ENCODE peak calls at places on chromosomes 7 and 10, in seven cellular contexts. B is IMR-90, Q is foreskin fibroblast, Y is body of pancreas, V is heart left ventricle, A is spleen, D is choroid plexus epithelial cell. W is an unnamed sample.

GRCh38 chr7:42227523-42227922 is 9.5 kb downstream of the GLI3 start:
- DNase-seq in B (no peak), Q (no peak), Y (no peak), V (no peak), A (no peak), D (no peak), W (no peak)

GRCh38 chr7:147584771-147585193 is 1005.8 kb upstream of the C7orf33 start:
- DNase-seq in B (no peak), Q (no peak), Y (no peak), V (no peak), A (no peak), D (no peak), W (no peak)

GRCh38 chr7:88141479-88141878 is 78.4 kb downstream of the SRI start:
- DNase-seq in B (no peak), Q (no peak), Y (no peak), V (no peak), A (no peak), D (no peak), W (no peak)

GRCh38 chr10:16987129-16987670 is 142.4 kb downstream of the CUBN start:
- DNase-seq in B (peak), Q (peak), Y (no peak), V (no peak), A (no peak), D (peak), W (peak)

GRCh38 chr10:99548041-99548530 is 15.3 kb downstream of the NKX2-3 start:
- DNase-seq in B (peak), Q (no peak), Y (no peak), V (no peak), A (no peak), D (peak), W (no peak)

GRCh38 chr10:98272690-98273453 is 4.9 kb upstream of the LOXL4 start:
- DNase-seq in B (no peak), Q (no peak), Y (no peak), V (no peak), A (no peak), D (no peak), W (no peak)

GRCh38 chr7:83178066-83178465 is 15.4 kb upstream of the PCLO start:
- DNase-seq in B (no peak), Q (no peak), Y (no peak), V (no peak), A (no peak), D (peak), W (peak)

GRCh38 chr10:132527338-132528063 is 10.1 kb upstream of the INPP5A start:
- DNase-seq in B (no peak), Q (no peak), Y (no peak), V (peak), A (peak), D (no peak), W (no peak)

GRCh38 chr7:33334349-33334748 is 205.0 kb downstream of the BBS9 start:
- DNase-seq in B (peak), Q (peak), Y (no peak), V (no peak), A (no peak), D (peak), W (peak)

GRCh38 chr10:98610301-98610700 is 163.6 kb upstream of the HPS1 start:
- DNase-seq in B (no peak), Q (no peak), Y (no peak), V (no peak), A (no peak), D (no peak), W (peak)

GRCh38 chr7:85693326-85693725 is 506.5 kb upstream of the SEMA3D start:
- DNase-seq in B (no peak), Q (no peak), Y (no peak), V (no peak), A (no peak), D (no peak), W (no peak)

GRCh38 chr7:1864126-1864940 is 194.3 kb downstream of the ELFN1 start:
- DNase-seq in B (no peak), Q (no peak), Y (no peak), V (no peak), A (no peak), D (no peak), W (no peak)

GRCh38 chr7:100891555-100891954 is 2.0 kb upstream of the UFSP1 start:
- DNase-seq in B (peak), Q (no peak), Y (no peak), V (no peak), A (no peak), D (no peak), W (no peak)

GRCh38 chr10:58963101-58963534 is 213.3 kb upstream of the PHYHIPL start:
- DNase-seq in B (no peak), Q (no peak), Y (peak), V (no peak), A (no peak), D (no peak), W (no peak)

GRCh38 chr10:23493711-23494110 is 54.8 kb downstream of the OTUD1 start:
- DNase-seq in B (no peak), Q (no peak), Y (no peak), V (no peak), A (no peak), D (no peak), W (no peak)

GRCh38 chr10:131885391-131886165 is 15.2 kb upstream of the PPP2R2D start:
- DNase-seq in B (peak), Q (peak), Y (peak), V (peak), A (peak), D (peak), W (peak)

DNA sequence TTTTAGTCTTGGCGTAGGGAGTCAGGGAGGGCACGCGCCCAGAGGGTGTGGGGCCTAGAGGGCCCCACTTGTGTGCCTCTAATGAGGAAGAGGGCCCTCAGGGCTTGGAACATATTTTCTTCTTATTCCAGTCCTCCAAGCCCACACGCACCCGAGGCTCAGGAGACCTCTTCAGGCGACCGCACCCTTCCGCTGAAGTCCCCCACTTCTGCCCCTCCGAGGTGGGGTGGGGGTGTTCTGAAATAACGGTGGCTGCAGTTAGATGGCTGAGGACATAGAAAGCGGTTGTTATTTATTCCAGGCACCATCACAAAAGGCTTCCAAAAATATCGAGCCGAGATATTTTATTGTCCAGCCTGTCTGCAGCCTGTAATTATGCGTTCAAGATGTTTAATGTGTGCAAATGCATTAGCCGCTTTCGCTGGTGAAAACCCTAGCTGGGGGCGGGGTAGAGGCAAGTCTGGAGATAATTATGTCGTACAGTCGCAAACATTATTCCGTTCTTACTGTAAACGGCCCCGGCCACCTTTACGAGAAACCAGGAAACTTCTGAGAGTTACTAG is 12.8 kb upstream of the HOXA13 start:
- DNase-seq in B (no peak), Q (no peak), Y (no peak), V (no peak), A (no peak), D (no peak), W (no peak)
- H3K4me3 ChIP-seq in B (no peak), Q (peak), Y (no peak), V (no peak), A (no peak), D (no peak), W (no peak)

DNA sequence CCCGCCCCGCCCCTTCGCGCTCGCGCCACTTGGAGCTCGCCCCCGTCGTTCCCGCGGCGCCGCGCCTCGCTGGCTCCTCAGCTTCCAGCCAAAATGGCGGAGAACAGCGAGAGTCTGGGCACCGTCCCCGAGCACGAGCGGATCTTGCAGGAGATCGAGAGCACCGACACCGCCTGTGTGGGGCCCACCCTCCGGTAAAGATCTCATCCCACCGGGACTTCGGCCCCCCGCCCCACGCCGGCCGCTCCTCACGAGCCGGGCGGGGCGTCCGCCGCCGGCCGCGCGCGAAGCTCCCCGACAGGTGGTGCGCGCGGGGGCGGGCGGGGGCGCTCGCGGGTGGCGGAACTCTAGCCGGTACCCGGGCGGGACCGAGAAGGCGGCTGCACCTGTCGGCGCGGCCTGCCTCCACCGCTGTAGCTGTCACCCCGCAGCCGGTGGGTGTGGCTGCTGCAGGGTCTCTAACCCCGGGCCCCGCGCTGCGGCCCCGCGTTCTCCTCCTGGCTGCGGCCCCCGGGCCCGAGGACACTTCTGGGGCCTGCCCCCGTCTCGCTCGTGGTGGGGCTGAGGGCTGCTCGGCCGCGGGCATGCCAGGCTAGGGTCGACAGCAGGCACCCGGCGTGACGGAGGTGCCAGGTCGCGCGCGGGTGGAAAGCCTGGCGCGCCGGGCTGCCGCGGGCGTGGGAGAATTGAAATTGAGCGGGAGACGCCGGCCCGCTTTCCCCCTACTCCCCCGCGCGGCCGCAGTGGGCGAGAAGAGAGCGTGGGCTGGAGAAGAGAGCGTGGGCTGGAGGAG is at the start of gene EXOC6:
- DNase-seq in B (peak), Q (peak), Y (peak), V (peak), A (peak), D (peak), W (peak)
- TF ChIP-seq CTCF in B (no peak), Q (no peak), Y (peak), V (no peak), A (no peak), D (no peak), W (no peak)

GRCh38 chr10:35554461-35555056 is 50.6 kb upstream of the GJD4 start:
- DNase-seq in B (no peak), Q (no peak), Y (no peak), V (no peak), A (no peak), D (no peak), W (no peak)
- H3K4me3 ChIP-seq in B (no peak), Q (no peak), Y (no peak), V (no peak), A (no peak), D (no peak), W (no peak)

GRCh38 chr10:813286-813685 is 118.2 kb downstream of the LARP4B start:
- DNase-seq in B (no peak), Q (no peak), Y (no peak), V (no peak), A (no peak), D (no peak), W (no peak)

GRCh38 chr10:817371-817770 is 114.1 kb downstream of the LARP4B start:
- DNase-seq in B (no peak), Q (no peak), Y (no peak), V (no peak), A (no peak), D (peak), W (no peak)

GRCh38 chr10:814536-815302 is 116.8 kb downstream of the LARP4B start:
- DNase-seq in B (no peak), Q (no peak), Y (no peak), V (no peak), A (no peak), D (no peak), W (no peak)

GRCh38 chr10:816958-817357 is 114.5 kb downstream of the LARP4B start:
- DNase-seq in B (no peak), Q (no peak), Y (no peak), V (no peak), A (no peak), D (no peak), W (no peak)

DNA sequence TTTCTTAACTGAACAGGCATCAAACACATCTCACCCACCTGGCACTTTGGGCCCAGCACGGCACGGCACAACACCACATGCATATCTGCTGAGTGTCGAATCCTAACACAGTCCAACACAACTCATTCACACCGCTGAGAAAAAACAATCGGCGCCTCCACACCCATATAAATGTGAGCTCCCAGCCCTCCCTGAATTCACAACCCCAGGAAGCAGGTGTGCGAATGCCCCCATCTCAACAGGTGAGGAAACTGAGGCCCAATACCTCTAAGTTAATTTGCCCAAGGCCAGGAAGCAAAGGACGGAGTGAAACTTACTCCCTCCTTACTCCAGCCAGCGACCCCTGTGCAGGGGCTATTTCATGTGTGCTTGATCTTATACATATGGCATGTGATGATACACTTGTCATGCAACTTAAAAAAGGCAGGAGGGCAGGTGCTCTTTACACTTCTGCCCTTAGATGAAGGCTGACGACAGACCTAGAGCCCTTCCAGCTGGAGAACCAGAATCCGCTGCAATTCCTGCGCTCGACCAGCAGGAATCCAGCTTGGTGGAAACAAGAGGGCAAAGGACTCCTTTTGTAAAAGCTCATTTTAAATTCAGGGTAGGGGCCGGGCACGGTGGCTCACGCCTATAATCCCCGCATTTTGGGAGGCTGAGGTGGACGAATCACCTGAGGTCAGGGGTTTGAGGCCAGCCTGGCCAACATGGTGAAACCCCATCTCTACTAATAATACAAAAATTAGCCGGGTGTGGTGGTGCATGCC is 116.0 kb downstream of the LARP4B start:
- DNase-seq in B (no peak), Q (no peak), Y (no peak), V (no peak), A (no peak), D (peak), W (no peak)
- TF ChIP-seq CTCF in B (no peak), Q (peak), Y (no peak), V (no peak), A (no peak), D (peak), W (peak)

GRCh38 chr7:116271980-116272886 is 61.9 kb downstream of the TES start:
- DNase-seq in B (peak), Q (peak), Y (peak), V (no peak), A (no peak), D (peak), W (peak)
- H3K4me3 ChIP-seq in B (peak), Q (peak), Y (no peak), V (no peak), A (no peak), D (peak), W (no peak)

GRCh38 chr10:125161570-125162139 is 1.3 kb upstream of the CTBP2 start:
- DNase-seq in B (peak), Q (no peak), Y (no peak), V (no peak), A (peak), D (peak), W (peak)
- TF ChIP-seq CTCF in B (no peak), Q (peak), Y (peak), V (peak), A (no peak), D (peak), W (peak)

GRCh38 chr7:36792421-36792820 is 68.1 kb upstream of the AOAH start:
- DNase-seq in B (no peak), Q (no peak), Y (no peak), V (no peak), A (no peak), D (no peak), W (no peak)
- H3K4me3 ChIP-seq in B (no peak), Q (no peak), Y (no peak), V (no peak), A (no peak), D (no peak), W (no peak)

GRCh38 chr7:34392972-34393371 is 265.0 kb upstream of the NPSR1 start:
- DNase-seq in B (no peak), Q (no peak), Y (no peak), V (no peak), A (no peak), D (no peak), W (no peak)

GRCh38 chr7:34385385-34385784 is 272.6 kb upstream of the NPSR1 start:
- DNase-seq in B (no peak), Q (no peak), Y (no peak), V (no peak), A (no peak), D (peak), W (no peak)

GRCh38 chr7:34389332-34390078 is 268.5 kb upstream of the NPSR1 start:
- DNase-seq in B (no peak), Q (no peak), Y (no peak), V (no peak), A (no peak), D (no peak), W (no peak)
- TF ChIP-seq CTCF in B (no peak), Q (no peak), Y (no peak), V (no peak), A (no peak), D (no peak), W (no peak)

W was measured in astrocyte of the spinal cord.